ENCODE peak calls at places on chromosomes 11 and 22, in six cellular contexts. Q, R, U, X, I and D are unnamed samples.

GRCh38 chr22:48316876-48317250 is 1510.8 kb downstream of the BRD1 start:
- DNase-seq in Q (no peak), R (no peak), U (no peak), X (no peak), I (no peak), D (no peak)

GRCh38 chr22:36921309-36922096 is 8.1 kb downstream of the CSF2RB start:
- DNase-seq in Q (no peak), R (no peak), U (no peak), X (no peak), I (peak), D (no peak)

GRCh38 chr22:35426801-35427140 is 26.8 kb downstream of the MCM5 start:
- DNase-seq in Q (no peak), R (no peak), U (no peak), X (no peak), I (no peak), D (no peak)

GRCh38 chr22:37162221-37163095 is 12.7 kb upstream of the IL2RB start:
- DNase-seq in Q (no peak), R (no peak), U (no peak), X (peak), I (no peak), D (no peak)

GRCh38 chr22:46812034-46812605 is 49.7 kb downstream of the TBC1D22A start:
- DNase-seq in Q (no peak), R (no peak), U (no peak), X (no peak), I (no peak), D (no peak)

GRCh38 chr11:12110201-12110713 is at the start of gene MICAL2:
- DNase-seq in Q (peak), R (peak), U (peak), X (peak), I (no peak), D (peak)

GRCh38 chr11:64879226-64879900 is 942 bp upstream of the EHD1 start:
- DNase-seq in Q (peak), R (no peak), U (no peak), X (no peak), I (no peak), D (no peak)

GRCh38 chr11:113255096-113255495 is 59.3 kb upstream of the TTC12 start:
- DNase-seq in Q (no peak), R (no peak), U (no peak), X (no peak), I (no peak), D (no peak)

GRCh38 chr11:12922980-12923507 is 86.1 kb upstream of the RASSF10 start:
- DNase-seq in Q (no peak), R (no peak), U (no peak), X (no peak), I (no peak), D (no peak)